ENCODE peak calls at places on chromosomes 7 and 10, in eight cellular contexts. One of them, this sample, is unnamed.

GRCh38 chr7:130854481-130854880 is 120.5 kb upstream of the KLF14 start:
- DNase-seq in astrocyte of the spinal cord: no peak
- DNase-seq in ovary: no peak
- DNase-seq in stimulated activated CD8-positive, alpha-beta memory T cell treated with anti-CD3 and anti-CD28 coated beads, Interleukin-15, amount 100 ng/mL, for 1 hour: no peak
- DNase-seq in left cardiac atrium: no peak
- DNase-seq in Right ventricle myocardium superior: no peak
- DNase-seq in endothelial cell: no peak
- DNase-seq in NCI-H1048: no peak
- DNase-seq in this sample: no peak

GRCh38 chr10:70477661-70478162 is 855 bp upstream of the PALD1 start:
- DNase-seq in astrocyte of the spinal cord: no peak
- DNase-seq in ovary: peak
- DNase-seq in stimulated activated CD8-positive, alpha-beta memory T cell treated with anti-CD3 and anti-CD28 coated beads, Interleukin-15, amount 100 ng/mL, for 1 hour: peak
- DNase-seq in left cardiac atrium: peak
- DNase-seq in Right ventricle myocardium superior: peak
- DNase-seq in endothelial cell: peak
- DNase-seq in NCI-H1048: no peak
- DNase-seq in this sample: peak

GRCh38 chr7:45601094-45601493 is 26.9 kb downstream of the ADCY1 start:
- DNase-seq in astrocyte of the spinal cord: no peak
- DNase-seq in ovary: no peak
- DNase-seq in stimulated activated CD8-positive, alpha-beta memory T cell treated with anti-CD3 and anti-CD28 coated beads, Interleukin-15, amount 100 ng/mL, for 1 hour: no peak
- DNase-seq in left cardiac atrium: no peak
- DNase-seq in Right ventricle myocardium superior: no peak
- DNase-seq in endothelial cell: no peak
- DNase-seq in NCI-H1048: no peak
- DNase-seq in this sample: no peak

GRCh38 chr7:157012113-157012547 is 1.7 kb upstream of the MNX1 start:
- DNase-seq in astrocyte of the spinal cord: no peak
- DNase-seq in ovary: no peak
- DNase-seq in stimulated activated CD8-positive, alpha-beta memory T cell treated with anti-CD3 and anti-CD28 coated beads, Interleukin-15, amount 100 ng/mL, for 1 hour: no peak
- DNase-seq in left cardiac atrium: no peak
- DNase-seq in Right ventricle myocardium superior: no peak
- DNase-seq in endothelial cell: no peak
- DNase-seq in NCI-H1048: no peak
- DNase-seq in this sample: no peak

GRCh38 chr7:133543657-133544056 is 290.8 kb downstream of the EXOC4 start:
- DNase-seq in astrocyte of the spinal cord: no peak
- DNase-seq in ovary: no peak
- DNase-seq in stimulated activated CD8-positive, alpha-beta memory T cell treated with anti-CD3 and anti-CD28 coated beads, Interleukin-15, amount 100 ng/mL, for 1 hour: no peak
- DNase-seq in left cardiac atrium: no peak
- DNase-seq in Right ventricle myocardium superior: no peak
- DNase-seq in endothelial cell: no peak
- DNase-seq in NCI-H1048: no peak
- DNase-seq in this sample: no peak

GRCh38 chr10:60167056-60167455 is 222.6 kb downstream of the ANK3 start:
- DNase-seq in astrocyte of the spinal cord: no peak
- DNase-seq in ovary: no peak
- DNase-seq in stimulated activated CD8-positive, alpha-beta memory T cell treated with anti-CD3 and anti-CD28 coated beads, Interleukin-15, amount 100 ng/mL, for 1 hour: no peak
- DNase-seq in left cardiac atrium: no peak
- DNase-seq in Right ventricle myocardium superior: no peak
- DNase-seq in endothelial cell: no peak
- DNase-seq in NCI-H1048: no peak
- DNase-seq in this sample: peak

GRCh38 chr7:9231683-9232082 is 798.3 kb downstream of the NXPH1 start:
- DNase-seq in astrocyte of the spinal cord: no peak
- DNase-seq in ovary: no peak
- DNase-seq in stimulated activated CD8-positive, alpha-beta memory T cell treated with anti-CD3 and anti-CD28 coated beads, Interleukin-15, amount 100 ng/mL, for 1 hour: no peak
- DNase-seq in left cardiac atrium: no peak
- DNase-seq in Right ventricle myocardium superior: no peak
- DNase-seq in endothelial cell: no peak
- DNase-seq in NCI-H1048: no peak
- DNase-seq in this sample: no peak

GRCh38 chr10:69731184-69731583 is 70.5 kb upstream of the COL13A1 start:
- DNase-seq in astrocyte of the spinal cord: peak
- DNase-seq in ovary: no peak
- DNase-seq in stimulated activated CD8-positive, alpha-beta memory T cell treated with anti-CD3 and anti-CD28 coated beads, Interleukin-15, amount 100 ng/mL, for 1 hour: no peak
- DNase-seq in left cardiac atrium: no peak
- DNase-seq in Right ventricle myocardium superior: no peak
- DNase-seq in endothelial cell: no peak
- DNase-seq in NCI-H1048: no peak
- DNase-seq in this sample: no peak

GRCh38 chr10:89516149-89516832 is 19.1 kb downstream of the SLC16A12 start:
- DNase-seq in astrocyte of the spinal cord: peak
- DNase-seq in ovary: peak
- DNase-seq in stimulated activated CD8-positive, alpha-beta memory T cell treated with anti-CD3 and anti-CD28 coated beads, Interleukin-15, amount 100 ng/mL, for 1 hour: no peak
- DNase-seq in left cardiac atrium: peak
- DNase-seq in Right ventricle myocardium superior: peak
- DNase-seq in endothelial cell: no peak
- DNase-seq in NCI-H1048: no peak
- DNase-seq in this sample: no peak

GRCh38 chr10:7896297-7896696 is 78.0 kb downstream of the TAF3 start:
- DNase-seq in astrocyte of the spinal cord: no peak
- DNase-seq in ovary: no peak
- DNase-seq in stimulated activated CD8-positive, alpha-beta memory T cell treated with anti-CD3 and anti-CD28 coated beads, Interleukin-15, amount 100 ng/mL, for 1 hour: no peak
- DNase-seq in left cardiac atrium: no peak
- DNase-seq in Right ventricle myocardium superior: no peak
- DNase-seq in endothelial cell: no peak
- DNase-seq in NCI-H1048: no peak
- DNase-seq in this sample: no peak

GRCh38 chr7:114083714-114084113 is 164.9 kb upstream of the PPP1R3A start:
- DNase-seq in astrocyte of the spinal cord: no peak
- DNase-seq in ovary: no peak
- DNase-seq in stimulated activated CD8-positive, alpha-beta memory T cell treated with anti-CD3 and anti-CD28 coated beads, Interleukin-15, amount 100 ng/mL, for 1 hour: no peak
- DNase-seq in left cardiac atrium: no peak
- DNase-seq in Right ventricle myocardium superior: no peak
- DNase-seq in endothelial cell: no peak
- DNase-seq in NCI-H1048: no peak
- DNase-seq in this sample: peak

GRCh38 chr10:24556746-24557742 is 166.6 kb downstream of the ARHGAP21 start:
- DNase-seq in astrocyte of the spinal cord: peak
- DNase-seq in ovary: no peak
- DNase-seq in stimulated activated CD8-positive, alpha-beta memory T cell treated with anti-CD3 and anti-CD28 coated beads, Interleukin-15, amount 100 ng/mL, for 1 hour: no peak
- DNase-seq in left cardiac atrium: no peak
- DNase-seq in Right ventricle myocardium superior: no peak
- DNase-seq in endothelial cell: peak
- DNase-seq in NCI-H1048: no peak
- DNase-seq in this sample: peak

This sample was measured in OCI-M1.